ENCODE peak calls at places on chromosomes 1 and 21, in four cellular contexts. T is CD4-positive, alpha-beta T cell; V is omental fat pad; S is BE2C. G is an unnamed sample.

GRCh38 chr1:102172200-102172599 is 175.5 kb upstream of the OLFM3 start:
- DNase-seq in V (no peak), S (no peak), T (no peak), G (no peak)

GRCh38 chr1:209707308-209707707 is 2.7 kb downstream of the HSD11B1 start:
- DNase-seq in T (no peak), S (no peak), V (no peak), G (no peak)

GRCh38 chr1:39509360-39510009 is 18.0 kb downstream of the BMP8A start:
- DNase-seq in T (no peak), V (no peak), S (no peak), G (no peak)

GRCh38 chr1:210230149-210230695 is 2.4 kb upstream of the SERTAD4 start:
- DNase-seq in V (no peak), T (no peak), S (no peak), G (no peak)

GRCh38 chr1:7608628-7609295 is 162.3 kb upstream of the VAMP3 start:
- DNase-seq in V (no peak), S (no peak), T (no peak), G (no peak)

GRCh38 chr1:5740865-5741860 is 251.1 kb downstream of the NPHP4 start:
- DNase-seq in V (no peak), S (no peak), T (no peak), G (no peak)

GRCh38 chr1:25804244-25804963 is 4.4 kb downstream of the SELENON start:
- DNase-seq in T (no peak), S (no peak), V (no peak), G (no peak)

GRCh38 chr21:44487831-44488230 is 32.5 kb downstream of the LRRC3 start:
- DNase-seq in T (peak; percentile 17), V (no peak), S (peak; percentile 43), G (no peak)

GRCh38 chr1:41673806-41674205 is 189.3 kb upstream of the EDN2 start:
- DNase-seq in V (no peak), S (no peak), T (peak; percentile 9), G (no peak)

GRCh38 chr1:218081358-218081757 is 203.7 kb upstream of the RRP15 start:
- DNase-seq in T (no peak), S (no peak), V (no peak), G (no peak)

GRCh38 chr1:24702511-24703293 is 42.5 kb upstream of the CLIC4 start:
- DNase-seq in T (no peak), S (no peak), V (no peak), G (no peak)

GRCh38 chr1:168227620-168228019 is 1.8 kb downstream of the SFT2D2 start:
- DNase-seq in T (no peak), S (no peak), V (no peak), G (no peak)

GRCh38 chr1:76868154-76868882 is 1.0 kb downstream of the ST6GALNAC5 start:
- DNase-seq in T (no peak), V (no peak), S (peak; percentile 72), G (no peak)

GRCh38 chr1:218482683-218483082 is 137.5 kb downstream of the TGFB2 start:
- DNase-seq in T (no peak), S (no peak), V (no peak), G (no peak)

GRCh38 chr21:38918629-38919346 is 113.1 kb downstream of the ETS2 start:
- DNase-seq in S (no peak), T (no peak), V (no peak), G (no peak)

GRCh38 chr1:101217148-101217547 is 19.7 kb upstream of the S1PR1 start:
- DNase-seq in V (no peak), T (no peak), S (no peak), G (no peak)

GRCh38 chr1:246631426-246631825 is 65.2 kb downstream of the CNST start:
- DNase-seq in T (no peak), V (no peak), S (no peak), G (no peak)

GRCh38 chr1:66262233-66262632 is 271.7 kb upstream of the SGIP1 start:
- DNase-seq in V (no peak), S (no peak), T (no peak), G (no peak)

GRCh38 chr1:186845581-186846210 is 16.9 kb downstream of the PLA2G4A start:
- DNase-seq in V (no peak), T (no peak), S (no peak), G (no peak)

GRCh38 chr1:246925997-246926626 is 5.6 kb downstream of the AHCTF1 start:
- DNase-seq in S (no peak), T (no peak), V (no peak), G (no peak)

GRCh38 chr1:7656821-7657220 is 114.3 kb upstream of the VAMP3 start:
- DNase-seq in T (no peak), S (no peak), V (no peak), G (no peak)

GRCh38 chr1:173863224-173864151 is 4.3 kb downstream of the GAS5 start:
- DNase-seq in V (no peak), T (no peak), S (no peak), G (no peak)

GRCh38 chr1:67339623-67340343 is 32.1 kb downstream of the IL12RB2 start:
- DNase-seq in S (no peak), T (no peak), V (no peak), G (no peak)

GRCh38 chr1:94063379-94063778 is 57.6 kb downstream of the ABCA4 start:
- DNase-seq in S (peak; percentile 18), T (no peak), V (no peak), G (no peak)

GRCh38 chr1:192555399-192555798 is 20.2 kb upstream of the RGS1 start:
- DNase-seq in V (no peak), T (no peak), S (no peak), G (no peak)

GRCh38 chr1:233440952-233441401 is 113.5 kb downstream of the MAP3K21 start:
- DNase-seq in V (no peak), T (no peak), S (peak; percentile 23), G (no peak)

GRCh38 chr1:176829261-176829976 is 335.1 kb downstream of the ASTN1 start:
- DNase-seq in T (no peak), V (no peak), S (no peak), G (no peak)

GRCh38 chr1:1610796-1611597 is 4.3 kb upstream of the MIB2 start:
- DNase-seq in T (no peak), V (no peak), S (no peak), G (no peak)

GRCh38 chr1:30908446-30908885 is at the start of gene SDC3:
- DNase-seq in S (no peak), T (peak; percentile 12), V (no peak), G (no peak)

GRCh38 chr1:101293461-101294045 is 56.7 kb downstream of the S1PR1 start:
- DNase-seq in S (no peak), V (no peak), T (no peak), G (no peak)

GRCh38 chr1:82377201-82377884 is 576.6 kb downstream of the ADGRL2 start:
- DNase-seq in S (no peak), V (no peak), T (no peak), G (no peak)
- TF ChIP-seq CTCF in S (peak; percentile 10), V (no peak), T (no peak), G (no peak)

DNA sequence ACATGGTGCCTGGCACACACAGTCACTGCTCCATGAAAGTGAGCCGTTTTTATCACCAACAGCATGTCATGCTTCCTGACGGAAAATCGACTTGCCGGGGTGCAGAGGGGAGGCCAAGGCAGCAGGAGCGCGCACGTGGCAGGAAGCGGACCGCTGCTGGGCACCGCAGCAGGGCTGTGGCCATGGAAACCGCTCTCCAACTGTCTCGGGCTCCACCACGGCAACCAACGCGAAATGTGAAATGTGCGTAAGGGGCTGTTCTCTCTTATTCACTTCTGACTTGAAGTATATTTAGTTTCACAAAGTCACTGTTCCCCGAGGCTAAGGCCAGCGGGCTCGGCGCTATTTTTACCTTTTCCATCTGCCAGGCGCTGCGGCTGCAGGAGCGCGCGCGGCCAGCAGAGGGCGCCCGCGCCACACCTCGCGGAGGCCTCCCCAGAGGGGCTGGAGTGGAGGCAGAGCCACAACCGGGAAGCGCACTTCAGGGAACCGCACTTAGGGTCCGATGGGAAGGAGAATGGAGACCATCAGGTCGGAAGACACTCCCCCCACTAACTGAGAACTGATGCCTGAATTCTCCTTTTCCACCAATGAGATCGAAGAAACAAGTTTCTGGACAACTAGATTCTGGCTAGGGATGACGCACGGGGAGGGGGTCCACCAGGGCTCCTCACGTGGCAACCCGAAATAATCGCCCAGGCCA is 19.7 kb downstream of the RCC2 start:
- DNase-seq in S (peak; percentile 71), T (peak; percentile 61), V (peak; percentile 34), G (no peak)
- TF ChIP-seq CTCF in S (peak; percentile 82), T (peak; percentile 99), V (peak; percentile 86), G (peak; percentile 99)

GRCh38 chr1:8902765-8903164 is 24.3 kb upstream of the ENO1 start:
- DNase-seq in T (no peak), V (no peak), S (no peak), G (no peak)
- TF ChIP-seq CTCF in T (no peak), V (no peak), S (no peak), G (no peak)

DNA sequence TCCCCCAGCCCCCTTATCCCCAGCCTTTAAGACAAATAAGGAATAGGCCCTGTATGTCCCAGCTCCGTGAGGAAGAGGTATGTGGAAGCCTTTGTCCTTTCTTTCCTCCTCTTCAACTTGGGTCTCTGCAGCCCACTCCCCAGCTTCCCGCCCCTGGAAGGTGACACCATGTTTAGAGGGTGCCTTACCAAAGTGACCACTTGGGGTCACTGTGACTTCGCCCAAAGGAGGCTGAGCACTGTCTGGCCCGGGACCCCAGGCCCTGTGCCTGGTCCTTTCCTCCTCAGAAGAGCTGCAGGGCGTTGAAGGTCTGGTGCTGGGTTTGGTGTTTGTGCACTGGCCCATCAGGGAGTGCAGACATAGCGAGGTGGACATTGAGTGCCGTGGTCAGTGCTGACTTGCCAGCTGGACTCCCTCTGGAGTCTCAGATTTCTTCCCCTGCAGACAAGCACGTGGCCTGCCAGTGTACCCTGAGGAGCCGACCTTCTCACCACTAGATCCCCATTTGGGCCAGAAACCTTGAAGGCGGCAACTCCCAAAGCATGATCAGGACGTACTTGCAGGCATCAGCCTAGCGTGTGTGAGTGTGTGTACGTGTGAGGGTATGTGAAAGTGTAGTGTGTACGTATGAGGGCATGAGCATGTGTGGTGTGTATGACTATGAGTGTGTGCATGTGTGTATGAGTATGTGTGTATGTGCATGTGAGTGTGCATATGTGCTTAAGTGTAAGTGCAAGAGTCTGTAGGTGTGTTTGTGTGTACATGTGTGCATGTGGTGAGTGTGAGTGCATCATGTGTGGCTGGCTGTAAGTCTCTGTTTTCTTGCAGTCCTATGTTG is 181.4 kb upstream of the KIAA0040 start:
- DNase-seq in T (no peak), S (peak; percentile 60), V (no peak), G (no peak)
- TF ChIP-seq CTCF in T (peak; percentile 29), S (peak; percentile 85), V (no peak), G (peak; percentile 72)

DNA sequence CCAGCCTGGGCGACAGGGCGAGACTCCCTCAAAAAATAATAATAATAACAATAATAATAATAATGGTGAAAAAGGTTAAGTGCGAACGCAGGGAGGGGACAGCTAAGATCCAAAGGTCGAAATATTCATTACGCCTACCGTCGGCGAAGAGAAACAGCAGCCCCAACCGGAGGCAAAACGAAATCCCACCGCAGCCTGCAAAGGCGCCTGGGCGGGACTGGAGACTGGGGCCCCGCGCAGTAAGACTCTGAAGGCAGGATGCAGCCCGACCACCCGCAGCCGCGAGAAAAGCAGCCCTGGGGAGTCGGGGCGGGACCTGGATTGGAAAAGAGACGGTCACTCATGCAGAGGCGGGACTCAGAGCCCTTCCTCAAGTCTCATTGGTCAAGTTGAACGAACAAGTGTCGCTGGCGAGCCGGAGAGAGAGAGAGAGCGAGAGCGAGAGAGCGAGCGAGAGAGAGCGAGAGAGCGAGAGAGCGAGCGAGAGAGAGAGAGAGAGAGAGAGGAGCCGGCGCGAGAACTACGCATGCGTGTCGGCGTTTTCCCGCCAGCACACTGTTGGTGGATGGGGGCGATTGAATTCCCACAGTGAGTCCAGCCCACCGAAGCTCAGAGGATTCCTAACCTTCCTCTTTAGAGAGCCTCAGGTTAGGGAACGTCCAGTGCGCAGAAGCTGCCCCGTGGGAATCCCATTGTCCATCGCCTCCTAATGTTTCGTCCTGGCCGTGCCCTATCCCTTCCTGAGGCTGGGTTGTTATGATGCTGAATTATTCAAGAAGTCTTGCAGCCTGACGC is 10.7 kb downstream of the ENTREP3 start:
- DNase-seq in T (peak; percentile 86), S (peak; percentile 99), V (peak; percentile 95), G (peak; percentile 97)
- TF ChIP-seq CTCF in T (peak; percentile 56), S (peak; percentile 38), V (peak; percentile 100), G (peak; percentile 42)